ENCODE peak calls at places on chromosomes 2 and 18, in four cellular contexts. One of them, this sample, is unnamed.

GRCh38 chr2:216149741-216150140 is 40.6 kb downstream of the XRCC5 start:
- DNase-seq in ELR: peak; percentile 87
- DNase-seq in foreskin fibroblast: no peak
- DNase-seq in NCI-H345: no peak
- DNase-seq in this sample: no peak

GRCh38 chr18:49723648-49724180 is 89.6 kb downstream of the ACAA2 start:
- DNase-seq in foreskin fibroblast: no peak
- DNase-seq in NCI-H345: no peak
- DNase-seq in ELR: peak; percentile 56
- DNase-seq in this sample: no peak

GRCh38 chr2:215573495-215573894 is 137.6 kb upstream of the FN1 start:
- DNase-seq in foreskin fibroblast: no peak
- DNase-seq in NCI-H345: no peak
- DNase-seq in ELR: no peak
- DNase-seq in this sample: no peak

GRCh38 chr18:26394047-26394654 is 154.2 kb downstream of the KCTD1 start:
- DNase-seq in foreskin fibroblast: no peak
- DNase-seq in NCI-H345: no peak
- DNase-seq in ELR: no peak
- DNase-seq in this sample: no peak

GRCh38 chr2:168890006-168890782 is at the start of gene SPC25:
- DNase-seq in NCI-H345: peak; percentile 98
- DNase-seq in foreskin fibroblast: peak; percentile 80
- DNase-seq in ELR: peak; percentile 97
- DNase-seq in this sample: peak; percentile 39

GRCh38 chr2:156437272-156437671 is 1.1 kb downstream of the GPD2 start:
- DNase-seq in ELR: peak; percentile 43
- DNase-seq in foreskin fibroblast: peak; percentile 63
- DNase-seq in NCI-H345: no peak
- DNase-seq in this sample: no peak

GRCh38 chr2:182729710-182730339 is 13.8 kb downstream of the DNAJC10 start:
- DNase-seq in foreskin fibroblast: no peak
- DNase-seq in NCI-H345: no peak
- DNase-seq in ELR: no peak
- DNase-seq in this sample: no peak

GRCh38 chr18:44548291-44549221 is 132.1 kb upstream of the SETBP1 start:
- DNase-seq in NCI-H345: no peak
- DNase-seq in ELR: no peak
- DNase-seq in foreskin fibroblast: peak; percentile 72
- DNase-seq in this sample: peak; percentile 56

This sample was measured in skeletal muscle cell.